ENCODE peak calls at places on chromosomes 12 and 14, in five cellular contexts. N, C, B, V and G are unnamed samples. For H3K27me3, the result is how much of the 10 kb centered on the place peaks cover.

GRCh38 chr14:99654235-99655000 is 9.5 kb downstream of the HHIPL1 start:
- DNase-seq in N (no peak), C (peak), B (no peak), V (peak), G (no peak)

GRCh38 chr14:69117020-69117767 is 35.7 kb downstream of the DCAF5 start:
- DNase-seq in N (no peak), C (no peak), B (no peak), V (no peak), G (no peak)

GRCh38 chr14:56145965-56146364 is 27.8 kb downstream of the PELI2 start:
- DNase-seq in N (no peak), C (peak), B (no peak), V (no peak), G (no peak)

GRCh38 chr12:67698711-67699603 is 50.4 kb downstream of the DYRK2 start:
- DNase-seq in N (no peak), C (no peak), B (no peak), V (no peak), G (no peak)

GRCh38 chr12:110266980-110267620 is 13.9 kb upstream of the ATP2A2 start:
- DNase-seq in N (no peak), C (no peak), B (peak), V (no peak), G (no peak)

GRCh38 chr12:68334136-68334535 is 2.0 kb upstream of the MDM1 start:
- DNase-seq in N (no peak), C (no peak), B (no peak), V (no peak), G (no peak)

GRCh38 chr12:3170423-3171194 is 93.4 kb downstream of the TSPAN9 start:
- DNase-seq in N (no peak), C (peak), B (no peak), V (no peak), G (no peak)

GRCh38 chr14:45201908-45202307 is 51.1 kb downstream of the MIS18BP1 start:
- DNase-seq in N (no peak), C (no peak), B (peak), V (no peak), G (no peak)

GRCh38 chr14:49977126-49977841 is 84.4 kb downstream of the ARF6 start:
- DNase-seq in N (no peak), C (no peak), B (no peak), V (no peak), G (no peak)

GRCh38 chr12:69266045-69266635 is 26.8 kb downstream of the CPSF6 start:
- DNase-seq in N (no peak), C (peak), B (no peak), V (no peak), G (no peak)

GRCh38 chr12:63862187-63863107 is 17.9 kb downstream of the SRGAP1 start:
- DNase-seq in N (no peak), C (no peak), B (no peak), V (no peak), G (peak)

GRCh38 chr14:58823309-58823708 is 185.5 kb downstream of the DACT1 start:
- DNase-seq in N (no peak), C (no peak), B (no peak), V (no peak), G (no peak)

GRCh38 chr14:67360469-67361206 is 510 bp downstream of the EIF2S1 start:
- DNase-seq in N (no peak), C (no peak), B (no peak), V (no peak), G (no peak)

GRCh38 chr14:103334644-103335603 is 887 bp downstream of the EIF5 start:
- DNase-seq in N (peak), C (no peak), B (peak), V (peak), G (peak)

GRCh38 chr14:79293482-79293881 is 917.8 kb downstream of the DIO2 start:
- DNase-seq in N (no peak), C (no peak), B (peak), V (no peak), G (no peak)

GRCh38 chr12:4899361-4899760 is 10.3 kb upstream of the KCNA1 start:
- DNase-seq in N (no peak), C (no peak), B (no peak), V (no peak), G (no peak)

GRCh38 chr14:79767278-79767677 is 444.0 kb downstream of the DIO2 start:
- DNase-seq in N (no peak), C (no peak), B (no peak), V (no peak), G (no peak)

GRCh38 chr14:23147676-23148075 is 28.6 kb upstream of the CEBPE start:
- DNase-seq in N (no peak), C (peak), B (no peak), V (no peak), G (no peak)

GRCh38 chr12:41981013-41981412 is 163.7 kb downstream of the GXYLT1 start:
- DNase-seq in N (no peak), C (no peak), B (no peak), V (no peak), G (no peak)

GRCh38 chr12:85920324-85920947 is 46.3 kb downstream of the NTS start:
- DNase-seq in N (no peak), C (no peak), B (peak), V (no peak), G (no peak)

GRCh38 chr14:105209646-105210045 is 28.5 kb upstream of the NUDT14 start:
- DNase-seq in N (no peak), C (no peak), B (no peak), V (no peak), G (no peak)
- TF ChIP-seq CTCF in N (no peak), C (no peak), B (no peak), V (no peak), G (no peak)

DNA sequence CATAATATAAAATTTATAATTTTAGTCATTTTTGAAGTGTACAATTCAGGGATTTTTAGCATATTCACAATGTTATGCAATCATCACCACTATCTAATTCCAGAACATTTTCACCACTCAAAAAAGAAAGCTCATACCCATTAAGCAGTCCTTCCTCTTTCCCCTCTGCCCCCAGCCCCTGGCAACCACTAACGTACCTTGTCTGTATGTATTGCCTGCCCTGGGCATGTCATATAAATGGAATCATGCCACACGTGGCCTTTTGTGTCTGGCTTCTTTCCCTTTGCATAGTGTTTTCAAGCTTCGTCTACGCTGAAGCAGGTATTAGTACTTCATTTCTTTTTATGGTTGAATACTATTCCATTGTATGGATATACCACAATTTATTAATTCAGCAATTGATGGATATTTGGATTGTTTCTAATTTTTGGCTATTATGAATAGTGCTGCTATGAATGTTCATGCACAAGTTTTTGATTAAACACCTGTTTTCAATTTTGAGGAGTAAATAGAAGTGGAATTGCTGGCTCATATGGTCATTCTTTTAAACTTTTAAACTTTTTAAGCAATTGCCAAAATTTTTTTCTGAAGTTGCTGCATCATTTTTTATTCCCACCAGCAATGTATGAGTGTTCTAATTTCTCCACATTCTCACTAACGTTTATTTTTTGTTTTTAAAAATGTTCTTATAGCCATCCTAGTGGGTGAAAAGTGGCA is 1.6 kb upstream of the SSTR1 start:
- DNase-seq in N (no peak), C (no peak), B (no peak), V (no peak), G (no peak)
- H3K27me3 ChIP-seq in N (under half), C (under half), B (half or more), V (under half), G (under half)

DNA sequence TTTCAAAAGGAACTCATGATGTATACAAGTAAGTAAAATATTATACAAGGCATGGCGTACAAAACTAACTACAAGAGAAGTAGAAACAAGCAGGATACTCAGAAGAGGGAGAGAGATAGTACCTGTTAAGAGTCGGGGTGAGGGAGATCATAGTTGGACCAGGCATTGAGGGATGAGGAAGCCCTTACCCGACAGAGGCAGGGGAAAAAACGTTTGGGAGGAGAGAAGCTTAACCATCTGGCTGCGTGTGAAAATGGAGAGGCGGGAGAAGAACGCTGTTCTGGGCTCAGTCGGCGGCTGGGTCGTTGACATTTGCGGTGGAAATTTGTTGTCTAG is 575 bp upstream of the FMNL3 start:
- DNase-seq in N (no peak), C (no peak), B (no peak), V (no peak), G (no peak)
- TF ChIP-seq CTCF in N (no peak), C (no peak), B (no peak), V (peak), G (no peak)

DNA sequence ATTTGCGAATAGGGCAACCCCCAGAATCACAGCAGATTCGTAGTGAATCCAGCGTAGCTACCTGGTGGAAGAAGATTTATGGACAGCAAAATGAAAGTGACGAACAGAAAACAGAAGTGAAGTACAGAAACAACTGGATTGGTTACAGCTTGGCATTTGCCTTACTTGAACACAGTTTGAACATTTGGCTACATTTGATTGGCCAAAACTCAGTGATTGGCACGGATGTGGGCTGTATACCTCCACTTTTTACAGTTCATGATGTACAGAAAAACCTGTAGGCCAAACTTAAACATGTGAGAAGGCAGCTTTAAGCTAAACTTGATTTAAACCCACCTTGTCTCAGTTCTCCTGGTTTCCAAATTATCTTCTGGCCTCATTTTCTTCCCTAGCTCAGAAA is 49.9 kb upstream of the AMN1 start:
- DNase-seq in N (no peak), C (no peak), B (no peak), V (no peak), G (no peak)
- H3K27me3 ChIP-seq in N (under half), C (under half), B (under half), V (under half), G (under half)

DNA sequence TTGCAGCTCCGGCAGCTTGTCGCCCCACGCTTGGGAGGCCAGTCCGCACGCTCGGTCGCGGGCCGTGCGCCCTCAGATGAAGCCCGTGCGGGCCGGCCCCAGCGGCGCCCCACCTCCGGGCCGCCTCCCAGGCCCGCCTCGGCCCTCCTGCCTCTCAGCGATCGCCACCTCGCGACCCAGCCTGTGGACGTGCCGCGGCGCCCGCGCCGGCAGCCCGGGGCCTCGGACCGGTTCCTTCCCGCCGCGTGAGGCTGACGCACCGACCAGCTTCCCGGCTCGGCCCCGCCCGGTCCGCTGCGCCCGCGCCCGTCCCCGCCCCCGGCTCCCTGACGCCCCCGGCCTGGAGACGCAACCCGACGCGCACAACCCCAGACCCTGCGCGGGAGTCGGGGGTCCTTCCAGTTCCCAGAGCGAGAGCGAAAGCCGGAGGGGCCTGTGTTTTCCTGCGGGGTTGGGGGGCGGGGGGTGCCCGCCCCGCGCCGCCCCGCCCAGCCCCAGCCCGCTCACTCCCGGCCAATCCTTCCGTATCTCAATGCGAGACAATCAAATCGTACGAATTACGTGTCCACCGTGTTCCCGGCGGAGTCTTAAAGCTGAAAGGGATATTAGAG is at the start of gene ERO1A:
- DNase-seq in N (peak), C (peak), B (peak), V (peak), G (peak)
- TF ChIP-seq CTCF in N (no peak), C (no peak), B (no peak), V (no peak), G (no peak)

GRCh38 chr12:131379758-131380157 is 331.1 kb upstream of the SFSWAP start:
- DNase-seq in N (no peak), C (no peak), B (no peak), V (no peak), G (no peak)
- H3K27me3 ChIP-seq in N (under half), C (under half), B (under half), V (under half), G (half or more)

DNA sequence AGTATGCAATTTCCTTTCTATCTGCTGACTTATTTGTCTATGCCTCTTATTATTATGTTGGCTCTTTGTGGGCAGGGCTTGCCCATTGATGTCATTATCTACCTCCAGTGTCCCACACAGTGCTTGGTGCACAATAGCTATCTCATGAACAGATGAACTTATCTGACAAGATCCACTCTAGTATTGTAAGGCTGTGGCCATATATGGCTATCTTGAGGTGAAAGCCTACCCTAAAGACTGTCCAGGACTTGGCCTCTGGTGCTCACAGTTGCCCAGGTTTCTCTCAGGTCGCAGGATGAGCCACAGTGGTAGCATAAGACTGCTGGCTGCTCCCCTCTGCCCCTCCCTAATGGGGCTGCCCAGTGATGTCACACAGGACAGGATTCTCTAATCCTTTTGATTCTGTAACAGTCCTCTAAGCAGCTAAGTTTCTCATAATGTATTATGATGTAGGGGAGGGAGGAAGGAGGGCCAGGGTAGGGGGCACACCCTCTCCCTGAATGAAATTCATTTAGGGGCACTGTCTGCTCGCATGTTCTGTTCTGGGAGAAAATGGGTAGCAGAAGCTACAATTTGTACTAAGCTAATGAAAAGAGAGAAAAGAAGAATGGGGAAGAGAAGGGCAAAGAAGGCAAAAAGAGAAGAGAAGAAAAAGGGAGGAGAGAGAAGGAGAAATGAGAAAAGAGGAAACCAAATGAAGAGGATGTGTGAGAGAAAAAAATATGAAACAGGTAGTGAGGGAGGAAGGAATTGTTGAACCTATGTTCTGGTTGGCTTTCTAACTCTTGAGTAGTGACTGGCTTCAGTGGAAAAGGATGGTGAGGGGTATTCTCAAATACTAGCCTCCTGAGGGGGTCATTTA is 3.5 kb upstream of the PPM1A start:
- DNase-seq in N (no peak), C (no peak), B (no peak), V (no peak), G (no peak)
- TF ChIP-seq CTCF in N (no peak), C (no peak), B (no peak), V (no peak), G (no peak)

GRCh38 chr12:132319991-132320570 is 9.3 kb downstream of the GALNT9 start:
- DNase-seq in N (no peak), C (no peak), B (no peak), V (peak), G (no peak)
- H3K27me3 ChIP-seq in N (under half), C (under half), B (under half), V (half or more), G (under half)